ENCODE peak calls at places on chromosome 10, in nine cellular contexts. One of them, this sample, is unnamed.

GRCh38 chr10:48458662-48459048 is 146.2 kb downstream of the ARHGAP22 start:
- DNase-seq in retinal pigment epithelial cell: no peak
- DNase-seq in progenitor cell of endocrine pancreas: no peak
- DNase-seq in epithelial cell of esophagus: no peak
- DNase-seq in CD8-positive, alpha-beta T cell: no peak
- DNase-seq in left lung: no peak
- DNase-seq in GM23338: no peak
- DNase-seq in A673: no peak
- DNase-seq in heart right ventricle: no peak
- DNase-seq in this sample: no peak

GRCh38 chr10:101014966-101015581 is 15.5 kb downstream of the LZTS2 start:
- DNase-seq in left lung: peak; percentile 12
- DNase-seq in epithelial cell of esophagus: peak; percentile 89
- DNase-seq in heart right ventricle: no peak
- DNase-seq in A673: peak; percentile 50
- DNase-seq in CD8-positive, alpha-beta T cell: no peak
- DNase-seq in retinal pigment epithelial cell: no peak
- DNase-seq in GM23338: no peak
- DNase-seq in progenitor cell of endocrine pancreas: no peak
- DNase-seq in this sample: no peak

GRCh38 chr10:46226232-46226631 is 60.6 kb upstream of the ANTXRL start:
- DNase-seq in heart right ventricle: no peak
- DNase-seq in retinal pigment epithelial cell: no peak
- DNase-seq in left lung: peak; percentile 31
- DNase-seq in A673: no peak
- DNase-seq in CD8-positive, alpha-beta T cell: peak; percentile 14
- DNase-seq in GM23338: no peak
- DNase-seq in progenitor cell of endocrine pancreas: peak; percentile 2
- DNase-seq in epithelial cell of esophagus: no peak
- DNase-seq in this sample: peak; percentile 1

GRCh38 chr10:110680473-110681020 is 36.4 kb downstream of the RBM20 start:
- DNase-seq in A673: no peak
- DNase-seq in heart right ventricle: no peak
- DNase-seq in epithelial cell of esophagus: peak; percentile 15
- DNase-seq in left lung: peak; percentile 45
- DNase-seq in retinal pigment epithelial cell: no peak
- DNase-seq in GM23338: no peak
- DNase-seq in CD8-positive, alpha-beta T cell: no peak
- DNase-seq in progenitor cell of endocrine pancreas: no peak
- DNase-seq in this sample: no peak

GRCh38 chr10:85319150-85319549 is 990.8 kb downstream of the CCSER2 start:
- DNase-seq in heart right ventricle: no peak
- DNase-seq in left lung: no peak
- DNase-seq in GM23338: no peak
- DNase-seq in CD8-positive, alpha-beta T cell: no peak
- DNase-seq in epithelial cell of esophagus: peak; percentile 3
- DNase-seq in retinal pigment epithelial cell: no peak
- DNase-seq in A673: no peak
- DNase-seq in progenitor cell of endocrine pancreas: no peak
- DNase-seq in this sample: no peak

GRCh38 chr10:80522756-80523363 is 14.8 kb upstream of the SH2D4B start:
- DNase-seq in heart right ventricle: no peak
- DNase-seq in A673: no peak
- DNase-seq in progenitor cell of endocrine pancreas: no peak
- DNase-seq in CD8-positive, alpha-beta T cell: peak; percentile 28
- DNase-seq in left lung: no peak
- DNase-seq in GM23338: no peak
- DNase-seq in retinal pigment epithelial cell: no peak
- DNase-seq in epithelial cell of esophagus: peak; percentile 61
- DNase-seq in this sample: no peak

GRCh38 chr10:5948999-5949759 is 28.2 kb downstream of the IL15RA start:
- DNase-seq in epithelial cell of esophagus: peak; percentile 77
- DNase-seq in CD8-positive, alpha-beta T cell: peak; percentile 34
- DNase-seq in left lung: peak; percentile 79
- DNase-seq in GM23338: peak; percentile 86
- DNase-seq in retinal pigment epithelial cell: no peak
- DNase-seq in A673: peak; percentile 75
- DNase-seq in progenitor cell of endocrine pancreas: no peak
- DNase-seq in heart right ventricle: peak; percentile 67
- DNase-seq in this sample: peak; percentile 62

GRCh38 chr10:79070091-79070610 is 1.4 kb downstream of the ZMIZ1 start:
- DNase-seq in epithelial cell of esophagus: no peak
- DNase-seq in left lung: peak; percentile 88
- DNase-seq in CD8-positive, alpha-beta T cell: no peak
- DNase-seq in progenitor cell of endocrine pancreas: peak; percentile 23
- DNase-seq in A673: no peak
- DNase-seq in retinal pigment epithelial cell: no peak
- DNase-seq in heart right ventricle: no peak
- DNase-seq in GM23338: peak; percentile 34
- DNase-seq in this sample: peak; percentile 23

GRCh38 chr10:5442056-5442989 is 30.0 kb downstream of the NET1 start:
- DNase-seq in left lung: no peak
- DNase-seq in heart right ventricle: peak; percentile 54
- DNase-seq in GM23338: peak; percentile 65
- DNase-seq in CD8-positive, alpha-beta T cell: no peak
- DNase-seq in A673: peak; percentile 51
- DNase-seq in retinal pigment epithelial cell: no peak
- DNase-seq in epithelial cell of esophagus: peak; percentile 74
- DNase-seq in progenitor cell of endocrine pancreas: no peak
- DNase-seq in this sample: peak; percentile 49

GRCh38 chr10:119538632-119539358 is 3.7 kb downstream of the RGS10 start:
- DNase-seq in epithelial cell of esophagus: peak; percentile 35
- DNase-seq in retinal pigment epithelial cell: no peak
- DNase-seq in GM23338: no peak
- DNase-seq in progenitor cell of endocrine pancreas: no peak
- DNase-seq in heart right ventricle: no peak
- DNase-seq in CD8-positive, alpha-beta T cell: peak; percentile 61
- DNase-seq in A673: no peak
- DNase-seq in left lung: no peak
- DNase-seq in this sample: no peak

GRCh38 chr10:79147306-79147705 is 78.5 kb downstream of the ZMIZ1 start:
- DNase-seq in left lung: no peak
- DNase-seq in A673: no peak
- DNase-seq in progenitor cell of endocrine pancreas: no peak
- DNase-seq in epithelial cell of esophagus: no peak
- DNase-seq in CD8-positive, alpha-beta T cell: no peak
- DNase-seq in GM23338: no peak
- DNase-seq in heart right ventricle: no peak
- DNase-seq in retinal pigment epithelial cell: no peak
- DNase-seq in this sample: no peak

GRCh38 chr10:108037061-108037460 is 872.6 kb upstream of the SORCS1 start:
- DNase-seq in progenitor cell of endocrine pancreas: no peak
- DNase-seq in A673: no peak
- DNase-seq in CD8-positive, alpha-beta T cell: no peak
- DNase-seq in left lung: no peak
- DNase-seq in epithelial cell of esophagus: no peak
- DNase-seq in heart right ventricle: no peak
- DNase-seq in GM23338: no peak
- DNase-seq in retinal pigment epithelial cell: no peak
- DNase-seq in this sample: no peak

GRCh38 chr10:92655426-92655825 is 34.3 kb upstream of the HHEX start:
- DNase-seq in heart right ventricle: no peak
- DNase-seq in epithelial cell of esophagus: no peak
- DNase-seq in A673: no peak
- DNase-seq in CD8-positive, alpha-beta T cell: no peak
- DNase-seq in left lung: no peak
- DNase-seq in GM23338: no peak
- DNase-seq in progenitor cell of endocrine pancreas: no peak
- DNase-seq in retinal pigment epithelial cell: no peak
- DNase-seq in this sample: no peak

GRCh38 chr10:105840288-105840770 is 1199.2 kb downstream of the SORCS3 start:
- DNase-seq in progenitor cell of endocrine pancreas: no peak
- DNase-seq in left lung: no peak
- DNase-seq in CD8-positive, alpha-beta T cell: no peak
- DNase-seq in GM23338: no peak
- DNase-seq in heart right ventricle: no peak
- DNase-seq in A673: peak; percentile 65
- DNase-seq in retinal pigment epithelial cell: no peak
- DNase-seq in epithelial cell of esophagus: no peak
- DNase-seq in this sample: no peak

GRCh38 chr10:123150986-123151738 is 3.0 kb upstream of the BUB3 start:
- DNase-seq in left lung: peak; percentile 80
- DNase-seq in progenitor cell of endocrine pancreas: no peak
- DNase-seq in retinal pigment epithelial cell: no peak
- DNase-seq in CD8-positive, alpha-beta T cell: no peak
- DNase-seq in A673: no peak
- DNase-seq in epithelial cell of esophagus: peak; percentile 59
- DNase-seq in GM23338: peak; percentile 89
- DNase-seq in heart right ventricle: no peak
- DNase-seq in this sample: peak; percentile 48

GRCh38 chr10:3791974-3792633 is 7.1 kb upstream of the KLF6 start:
- DNase-seq in A673: no peak
- DNase-seq in epithelial cell of esophagus: peak; percentile 50
- DNase-seq in heart right ventricle: no peak
- DNase-seq in GM23338: no peak
- DNase-seq in left lung: no peak
- DNase-seq in retinal pigment epithelial cell: no peak
- DNase-seq in CD8-positive, alpha-beta T cell: no peak
- DNase-seq in progenitor cell of endocrine pancreas: no peak
- DNase-seq in this sample: no peak

GRCh38 chr10:79487296-79488194 is 24.8 kb upstream of the EIF5AL1 start:
- DNase-seq in progenitor cell of endocrine pancreas: peak; percentile 61
- DNase-seq in retinal pigment epithelial cell: peak; percentile 51
- DNase-seq in heart right ventricle: peak; percentile 59
- DNase-seq in A673: peak; percentile 62
- DNase-seq in GM23338: peak; percentile 94
- DNase-seq in left lung: no peak
- DNase-seq in epithelial cell of esophagus: peak; percentile 49
- DNase-seq in CD8-positive, alpha-beta T cell: no peak
- DNase-seq in this sample: peak; percentile 76

GRCh38 chr10:570631-571565 is 118.6 kb downstream of the DIP2C start:
- DNase-seq in left lung: no peak
- DNase-seq in CD8-positive, alpha-beta T cell: no peak
- DNase-seq in epithelial cell of esophagus: no peak
- DNase-seq in retinal pigment epithelial cell: no peak
- DNase-seq in A673: no peak
- DNase-seq in heart right ventricle: no peak
- DNase-seq in GM23338: no peak
- DNase-seq in progenitor cell of endocrine pancreas: no peak
- DNase-seq in this sample: no peak

GRCh38 chr10:43390791-43391190 is 18.2 kb downstream of the HNRNPF start:
- DNase-seq in heart right ventricle: no peak
- DNase-seq in A673: peak; percentile 74
- DNase-seq in GM23338: peak; percentile 60
- DNase-seq in epithelial cell of esophagus: peak; percentile 44
- DNase-seq in retinal pigment epithelial cell: no peak
- DNase-seq in progenitor cell of endocrine pancreas: no peak
- DNase-seq in left lung: no peak
- DNase-seq in CD8-positive, alpha-beta T cell: peak; percentile 52
- DNase-seq in this sample: no peak

DNA sequence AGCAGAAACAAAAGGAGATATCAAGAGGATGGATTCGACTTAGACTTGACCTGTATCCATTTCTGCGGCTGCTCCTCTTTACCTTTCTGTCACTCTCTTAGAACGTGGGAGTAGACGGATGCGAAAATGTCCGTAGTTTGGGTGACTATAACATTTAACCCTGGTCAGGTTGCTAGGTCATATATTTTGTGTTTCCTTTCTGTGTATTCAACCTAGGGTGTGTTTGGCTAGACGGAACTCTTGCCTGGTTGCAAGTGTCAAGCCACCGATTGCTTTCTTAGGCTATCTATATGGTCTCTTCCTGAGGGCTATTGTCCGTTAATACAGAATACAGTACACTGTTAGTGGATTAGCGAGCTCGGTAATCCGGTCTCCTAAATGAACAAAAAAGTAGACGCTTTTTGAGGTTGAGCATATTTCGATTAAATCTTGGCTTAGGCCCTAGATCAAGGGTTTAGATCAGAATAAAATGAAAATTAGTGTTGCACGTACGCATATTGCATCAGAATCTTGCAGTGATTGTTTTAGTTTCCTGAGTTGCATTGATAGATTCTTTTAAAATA is 1.2 kb downstream of the PTEN start:
- DNase-seq in retinal pigment epithelial cell: no peak
- DNase-seq in A673: peak; percentile 24
- DNase-seq in heart right ventricle: no peak
- DNase-seq in epithelial cell of esophagus: no peak
- DNase-seq in progenitor cell of endocrine pancreas: no peak
- DNase-seq in GM23338: no peak
- DNase-seq in left lung: no peak
- DNase-seq in CD8-positive, alpha-beta T cell: no peak
- DNase-seq in this sample: no peak
- TF ChIP-seq CTCF in retinal pigment epithelial cell: no peak
- TF ChIP-seq CTCF in A673: no peak
- TF ChIP-seq CTCF in heart right ventricle: no peak
- TF ChIP-seq CTCF in epithelial cell of esophagus: no peak
- TF ChIP-seq CTCF in progenitor cell of endocrine pancreas: no peak
- TF ChIP-seq CTCF in GM23338: no peak
- TF ChIP-seq CTCF in left lung: no peak
- TF ChIP-seq CTCF in CD8-positive, alpha-beta T cell: no peak
- TF ChIP-seq CTCF in this sample: no peak

GRCh38 chr10:114548662-114549061 is 109.4 kb downstream of the ABLIM1 start:
- DNase-seq in retinal pigment epithelial cell: no peak
- DNase-seq in GM23338: peak; percentile 72
- DNase-seq in heart right ventricle: no peak
- DNase-seq in CD8-positive, alpha-beta T cell: no peak
- DNase-seq in left lung: no peak
- DNase-seq in A673: no peak
- DNase-seq in progenitor cell of endocrine pancreas: no peak
- DNase-seq in epithelial cell of esophagus: peak; percentile 57
- DNase-seq in this sample: peak; percentile 43
- TF ChIP-seq CTCF in retinal pigment epithelial cell: peak; percentile 73
- TF ChIP-seq CTCF in GM23338: peak; percentile 68
- TF ChIP-seq CTCF in heart right ventricle: peak; percentile 37
- TF ChIP-seq CTCF in CD8-positive, alpha-beta T cell: no peak
- TF ChIP-seq CTCF in left lung: peak; percentile 27
- TF ChIP-seq CTCF in A673: peak; percentile 49
- TF ChIP-seq CTCF in progenitor cell of endocrine pancreas: peak; percentile 57
- TF ChIP-seq CTCF in epithelial cell of esophagus: peak; percentile 64
- TF ChIP-seq CTCF in this sample: peak; percentile 33

GRCh38 chr10:55215699-55216098 is 414.7 kb upstream of the PCDH15 start:
- DNase-seq in retinal pigment epithelial cell: no peak
- DNase-seq in CD8-positive, alpha-beta T cell: no peak
- DNase-seq in progenitor cell of endocrine pancreas: no peak
- DNase-seq in GM23338: no peak
- DNase-seq in A673: no peak
- DNase-seq in left lung: no peak
- DNase-seq in heart right ventricle: no peak
- DNase-seq in epithelial cell of esophagus: no peak
- DNase-seq in this sample: no peak
- TF ChIP-seq CTCF in retinal pigment epithelial cell: no peak
- TF ChIP-seq CTCF in CD8-positive, alpha-beta T cell: no peak
- TF ChIP-seq CTCF in progenitor cell of endocrine pancreas: no peak
- TF ChIP-seq CTCF in GM23338: no peak
- TF ChIP-seq CTCF in A673: no peak
- TF ChIP-seq CTCF in left lung: no peak
- TF ChIP-seq CTCF in heart right ventricle: no peak
- TF ChIP-seq CTCF in epithelial cell of esophagus: no peak
- TF ChIP-seq CTCF in this sample: no peak

DNA sequence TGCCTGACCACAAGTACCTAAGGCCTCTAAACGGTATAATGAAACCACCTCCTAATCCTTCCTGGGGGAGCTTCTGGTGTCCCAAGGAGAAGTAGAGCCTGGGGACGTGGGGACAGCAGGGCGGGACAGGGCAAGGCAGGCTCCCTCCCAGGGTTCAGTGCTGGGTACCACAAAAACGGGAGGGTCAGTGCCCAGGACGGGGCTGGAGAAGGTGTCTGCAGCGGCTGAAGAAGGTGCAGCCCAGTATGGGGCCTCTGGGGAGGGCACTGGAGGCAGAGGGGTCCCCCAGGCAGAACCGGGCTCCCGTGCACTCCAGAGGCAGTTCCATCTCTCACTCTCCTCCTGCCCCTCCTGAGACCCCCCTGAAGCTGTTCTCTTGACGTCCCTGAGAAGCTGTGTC is 46.2 kb downstream of the DPYSL4 start:
- DNase-seq in epithelial cell of esophagus: no peak
- DNase-seq in A673: no peak
- DNase-seq in CD8-positive, alpha-beta T cell: no peak
- DNase-seq in left lung: peak; percentile 62
- DNase-seq in retinal pigment epithelial cell: no peak
- DNase-seq in heart right ventricle: no peak
- DNase-seq in GM23338: no peak
- DNase-seq in progenitor cell of endocrine pancreas: no peak
- DNase-seq in this sample: no peak
- TF ChIP-seq CTCF in epithelial cell of esophagus: no peak
- TF ChIP-seq CTCF in A673: no peak
- TF ChIP-seq CTCF in CD8-positive, alpha-beta T cell: no peak
- TF ChIP-seq CTCF in left lung: no peak
- TF ChIP-seq CTCF in retinal pigment epithelial cell: no peak
- TF ChIP-seq CTCF in heart right ventricle: no peak
- TF ChIP-seq CTCF in GM23338: no peak
- TF ChIP-seq CTCF in progenitor cell of endocrine pancreas: no peak
- TF ChIP-seq CTCF in this sample: no peak